ENCODE peak calls at places on chromosomes 16 and 17, in five cellular contexts. E, S, C, O and Q are unnamed samples. For H3K9me3, the result is how much of the 10 kb centered on the place peaks cover.

GRCh38 chr17:6506679-6507231 is 49.6 kb downstream of the PITPNM3 start:
- DNase-seq in C (no peak), S (peak), O (no peak), E (no peak), Q (no peak)

GRCh38 chr17:79993390-79994221 is 42.1 kb downstream of the TBC1D16 start:
- DNase-seq in S (peak), C (no peak), O (peak), E (peak), Q (peak)

GRCh38 chr16:16190546-16190945 is 32.7 kb downstream of the ABCC6 start:
- DNase-seq in C (no peak), S (no peak), O (no peak), E (no peak), Q (no peak)

GRCh38 chr17:45835481-45835880 is 9.2 kb upstream of the SPPL2C start:
- DNase-seq in C (no peak), E (no peak), O (no peak), S (no peak), Q (no peak)

GRCh38 chr17:68355093-68355492 is 63.8 kb downstream of the ARSG start:
- DNase-seq in C (no peak), O (no peak), E (peak), S (peak), Q (no peak)

GRCh38 chr17:50114849-50115357 is 15.1 kb downstream of the SAMD14 start:
- DNase-seq in E (peak), S (peak), C (no peak), O (no peak), Q (peak)

GRCh38 chr17:50613596-50613995 is 21.1 kb upstream of the ABCC3 start:
- DNase-seq in E (no peak), S (peak), O (no peak), C (no peak), Q (no peak)

GRCh38 chr17:33949100-33949499 is 306.0 kb upstream of the CCL2 start:
- DNase-seq in E (no peak), O (no peak), S (no peak), C (no peak), Q (no peak)

GRCh38 chr17:42670199-42670924 is 6.4 kb downstream of the PLEKHH3 start:
- DNase-seq in O (no peak), E (no peak), S (no peak), C (no peak), Q (no peak)

GRCh38 chr17:72034000-72034399 is 86.8 kb upstream of the SOX9 start:
- DNase-seq in E (no peak), S (no peak), O (no peak), C (no peak), Q (no peak)

GRCh38 chr17:61479493-61480413 is 27.5 kb downstream of the TBX4 start:
- DNase-seq in S (no peak), O (no peak), E (no peak), C (no peak), Q (no peak)

GRCh38 chr17:28950017-28950751 is 1.1 kb downstream of the PHF12 start:
- DNase-seq in C (no peak), S (peak), O (peak), E (peak), Q (peak)

GRCh38 chr17:82812601-82813000 is 27.2 kb downstream of the ZNF750 start:
- DNase-seq in C (no peak), S (no peak), O (no peak), E (no peak), Q (no peak)

GRCh38 chr16:8972843-8973586 is 9.3 kb upstream of the USP7 start:
- DNase-seq in S (peak), O (no peak), C (no peak), E (peak), Q (no peak)

GRCh38 chr17:75738218-75738802 is 17.1 kb downstream of the ITGB4 start:
- DNase-seq in E (peak), S (no peak), O (no peak), C (no peak), Q (no peak)

GRCh38 chr16:83953796-83954576 is 946 bp downstream of the OSGIN1 start:
- DNase-seq in C (no peak), O (no peak), S (peak), E (peak), Q (no peak)

GRCh38 chr16:58475220-58475619 is 24.7 kb upstream of the NDRG4 start:
- DNase-seq in S (no peak), O (no peak), C (no peak), E (no peak), Q (no peak)

GRCh38 chr17:35373532-35373983 is at the start of gene SLFN11:
- DNase-seq in C (peak), O (peak), E (peak), S (peak), Q (peak)

GRCh38 chr17:80952291-80952690 is 39.4 kb upstream of the CHMP6 start:
- DNase-seq in E (no peak), S (no peak), C (no peak), O (no peak), Q (no peak)

GRCh38 chr16:2250652-2251280 is 621 bp downstream of the ECI1 start:
- DNase-seq in C (no peak), S (no peak), O (no peak), E (no peak), Q (no peak)

GRCh38 chr17:79478051-79478461 is 132.8 kb downstream of the RBFOX3 start:
- DNase-seq in C (no peak), O (no peak), E (no peak), S (no peak), Q (no peak)

GRCh38 chr16:69934044-69934443 is 17.1 kb upstream of the CLEC18A start:
- DNase-seq in S (no peak), C (no peak), O (no peak), E (no peak), Q (peak)

GRCh38 chr16:21727344-21727743 is 63.6 kb downstream of the OTOA start:
- DNase-seq in O (no peak), C (no peak), E (no peak), S (no peak), Q (no peak)

GRCh38 chr17:32627233-32628008 is 140.6 kb downstream of the CDK5R1 start:
- DNase-seq in C (no peak), S (peak), O (no peak), E (no peak), Q (peak)

GRCh38 chr17:83116783-83117555 is 37.6 kb downstream of the METRNL start:
- DNase-seq in O (peak), E (no peak), S (no peak), C (no peak), Q (no peak)

GRCh38 chr17:64063766-64064224 is 43.4 kb upstream of the ICAM2 start:
- DNase-seq in C (no peak), O (peak), E (peak), S (peak), Q (peak)

GRCh38 chr16:17633146-17633966 is 162.6 kb upstream of the XYLT1 start:
- DNase-seq in S (no peak), O (no peak), C (no peak), E (no peak), Q (no peak)

GRCh38 chr16:583815-584591 is 5.9 kb upstream of the RAB40C start:
- DNase-seq in S (no peak), E (no peak), C (no peak), O (no peak), Q (peak)

GRCh38 chr16:72241930-72242329 is 70.0 kb upstream of the PMFBP1 start:
- DNase-seq in C (no peak), O (no peak), E (peak), S (peak), Q (no peak)

GRCh38 chr17:19017804-19018599 is 13.4 kb upstream of the FAM83G start:
- DNase-seq in E (no peak), O (no peak), C (no peak), S (no peak), Q (no peak)

DNA sequence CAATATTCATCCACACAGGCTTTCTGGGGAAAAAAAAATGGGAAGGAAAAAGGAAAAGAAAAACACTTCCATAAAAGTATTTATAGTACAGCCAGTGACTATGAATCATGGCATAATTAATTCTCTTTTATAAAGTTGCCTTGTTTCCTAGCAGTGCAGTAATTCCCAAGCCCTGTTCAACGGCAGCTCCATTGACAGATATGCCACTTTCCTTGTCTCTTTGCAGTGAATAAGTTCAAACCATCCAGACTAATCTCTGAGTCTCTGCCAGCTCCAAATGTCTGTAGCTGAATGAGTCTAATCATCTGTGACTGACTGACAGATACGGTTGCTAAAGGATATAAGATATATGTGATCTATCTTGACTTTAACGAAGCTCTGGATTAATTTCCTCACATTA is 52.9 kb upstream of the KCNJ16 start:
- DNase-seq in E (peak), O (no peak), S (peak), C (no peak), Q (no peak)
- H3K9me3 ChIP-seq in E (under half), O (under half), S (under half), C (under half), Q (under half)

DNA sequence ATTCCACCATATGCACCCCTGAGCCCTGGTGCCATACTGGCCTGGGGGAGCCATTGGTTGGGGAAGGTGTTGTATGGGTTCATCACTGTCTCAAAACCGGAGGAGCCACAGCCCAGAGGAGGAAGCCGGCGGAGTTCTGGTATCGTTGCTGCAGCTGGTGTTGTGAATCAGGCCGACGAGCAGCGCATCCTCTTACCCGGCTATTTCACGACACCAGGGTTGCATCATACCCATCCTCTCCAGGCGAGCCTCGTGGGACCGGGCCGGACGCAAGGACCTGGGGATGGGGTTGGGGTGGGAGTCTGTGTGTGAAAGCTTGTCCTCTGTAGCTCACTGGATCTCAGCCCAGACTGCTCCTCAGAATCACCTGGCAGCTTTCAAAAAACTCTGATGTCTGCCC is 6.6 kb upstream of the SLC12A3 start:
- DNase-seq in S (no peak), E (no peak), C (no peak), O (no peak), Q (no peak)
- TF ChIP-seq CTCF in S (no peak), E (no peak), C (no peak), O (no peak), Q (no peak)

GRCh38 chr16:68759062-68759461 is 22.0 kb downstream of the CDH1 start:
- DNase-seq in E (no peak), O (no peak), S (no peak), C (no peak), Q (no peak)
- H3K27ac ChIP-seq in E (no peak), O (no peak), S (no peak), C (no peak), Q (no peak)

GRCh38 chr17:69945698-69946185 is 129.3 kb upstream of the KCNJ16 start:
- DNase-seq in E (peak), O (no peak), C (no peak), S (no peak), Q (no peak)

GRCh38 chr17:69948406-69948805 is 126.6 kb upstream of the KCNJ16 start:
- DNase-seq in S (no peak), C (no peak), E (no peak), O (no peak), Q (no peak)

GRCh38 chr17:69944406-69944805 is 130.6 kb upstream of the KCNJ16 start:
- DNase-seq in C (no peak), S (no peak), O (no peak), E (no peak), Q (no peak)

GRCh38 chr17:69947027-69947759 is 127.8 kb upstream of the KCNJ16 start:
- DNase-seq in C (no peak), S (no peak), O (no peak), E (peak), Q (no peak)

GRCh38 chr17:69943058-69943457 is 132.0 kb upstream of the KCNJ16 start:
- DNase-seq in C (no peak), S (no peak), E (no peak), O (no peak), Q (no peak)
- H3K9me3 ChIP-seq in C (under half), S (under half), E (under half), O (under half), Q (under half)

DNA sequence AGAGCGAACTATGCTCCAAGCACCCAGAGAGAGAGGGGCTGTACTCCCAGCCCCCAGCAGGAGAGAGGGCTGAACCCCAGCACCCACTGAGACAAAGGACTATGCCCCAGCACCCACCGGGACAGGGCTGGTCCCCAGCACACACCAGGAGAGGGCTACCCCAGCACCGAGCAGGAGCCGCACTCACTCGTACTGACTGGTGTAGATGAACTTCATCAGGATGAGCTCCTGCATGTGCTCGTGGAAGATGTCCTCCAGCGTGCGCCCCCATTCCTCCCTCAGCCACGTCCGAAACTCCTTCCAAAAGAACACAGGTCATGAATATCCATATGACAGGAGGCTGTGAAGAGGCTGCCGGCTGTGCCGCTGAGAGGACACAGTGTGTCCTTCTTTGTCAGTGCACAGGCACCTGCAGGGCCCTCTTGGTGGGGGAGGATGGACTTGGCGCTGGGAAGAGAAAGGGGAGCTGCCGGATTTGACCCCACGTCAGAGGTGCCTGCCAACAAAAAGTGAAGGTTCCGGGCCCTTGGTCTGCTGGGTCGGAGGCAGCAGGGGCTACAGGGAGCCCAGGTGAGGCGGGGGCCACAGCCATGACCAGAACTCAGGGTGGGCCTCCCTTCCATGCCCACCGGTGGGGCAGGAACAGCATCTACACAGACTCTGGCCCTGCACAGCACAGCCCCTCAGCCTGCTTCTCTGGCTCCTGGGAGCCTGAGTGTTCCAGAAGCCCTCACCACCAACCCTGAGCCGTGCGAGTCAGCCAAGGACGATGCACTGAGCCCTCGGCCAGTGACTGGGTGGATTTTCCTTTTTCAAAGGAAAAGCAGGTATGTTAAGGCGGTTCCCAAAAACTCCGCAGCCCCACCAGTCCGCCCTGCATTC is 19.0 kb upstream of the C16orf95 start:
- DNase-seq in S (no peak), C (no peak), E (no peak), O (no peak), Q (peak)
- TF ChIP-seq CTCF in S (no peak), C (no peak), E (no peak), O (no peak), Q (no peak)

GRCh38 chr17:38748329-38749221 is at the start of gene PCGF2:
- DNase-seq in S (peak), C (no peak), E (peak), O (peak), Q (peak)
- H3K27ac ChIP-seq in S (peak), C (peak), E (peak), O (peak), Q (peak)

GRCh38 chr16:35187665-35188225 is 1728.3 kb downstream of the TP53TG3F start:
- DNase-seq in O (no peak), C (no peak), S (no peak), E (no peak), Q (no peak)
- H3K9me3 ChIP-seq in O (under half), C (under half), S (under half), E (under half), Q (under half)

GRCh38 chr17:73096866-73097265 is 4.4 kb upstream of the SLC39A11 start:
- DNase-seq in O (no peak), C (no peak), E (no peak), S (peak), Q (no peak)
- TF ChIP-seq CTCF in O (no peak), C (no peak), E (no peak), S (no peak), Q (no peak)

GRCh38 chr16:10080031-10080772 is 102.0 kb downstream of the GRIN2A start:
- DNase-seq in E (no peak), S (no peak), O (peak), C (no peak), Q (peak)
- H3K27ac ChIP-seq in E (no peak), S (no peak), O (no peak), C (peak), Q (no peak)